ENCODE peak calls at places on chromosomes 11 and 22, in eight cellular contexts. One of them, this sample, is unnamed.

GRCh38 chr11:119481667-119482400 is 58.9 kb upstream of the THY1 start:
- DNase-seq in HFF-Myc: no peak
- DNase-seq in fibroblast of lung: no peak
- DNase-seq in D721Med: no peak
- DNase-seq in IMR-90: no peak
- DNase-seq in right atrium auricular region: no peak
- DNase-seq in colonic mucosa: no peak
- DNase-seq in endothelial cell of umbilical vein: no peak
- DNase-seq in this sample: no peak

GRCh38 chr11:66315921-66316811 is 678 bp downstream of the CD248 start:
- DNase-seq in IMR-90: no peak
- DNase-seq in endothelial cell of umbilical vein: no peak
- DNase-seq in HFF-Myc: no peak
- DNase-seq in D721Med: no peak
- DNase-seq in right atrium auricular region: no peak
- DNase-seq in fibroblast of lung: no peak
- DNase-seq in colonic mucosa: no peak
- DNase-seq in this sample: no peak

GRCh38 chr22:47612136-47612910 is 849.9 kb downstream of the TBC1D22A start:
- DNase-seq in IMR-90: no peak
- DNase-seq in right atrium auricular region: no peak
- DNase-seq in HFF-Myc: no peak
- DNase-seq in colonic mucosa: no peak
- DNase-seq in fibroblast of lung: no peak
- DNase-seq in endothelial cell of umbilical vein: no peak
- DNase-seq in D721Med: no peak
- DNase-seq in this sample: no peak

GRCh38 chr22:23180301-23180892 is at the start of gene BCR:
- DNase-seq in colonic mucosa: peak
- DNase-seq in endothelial cell of umbilical vein: peak
- DNase-seq in right atrium auricular region: peak
- DNase-seq in fibroblast of lung: peak
- DNase-seq in HFF-Myc: no peak
- DNase-seq in D721Med: peak
- DNase-seq in IMR-90: peak
- DNase-seq in this sample: no peak

GRCh38 chr11:34192481-34193401 is 87.3 kb downstream of the NAT10 start:
- DNase-seq in IMR-90: peak
- DNase-seq in endothelial cell of umbilical vein: no peak
- DNase-seq in D721Med: no peak
- DNase-seq in fibroblast of lung: peak
- DNase-seq in HFF-Myc: peak
- DNase-seq in colonic mucosa: peak
- DNase-seq in right atrium auricular region: peak
- DNase-seq in this sample: peak

GRCh38 chr11:62340269-62340901 is 3.1 kb downstream of the ASRGL1 start:
- DNase-seq in endothelial cell of umbilical vein: peak
- DNase-seq in HFF-Myc: peak
- DNase-seq in IMR-90: peak
- DNase-seq in D721Med: no peak
- DNase-seq in right atrium auricular region: peak
- DNase-seq in colonic mucosa: peak
- DNase-seq in fibroblast of lung: peak
- DNase-seq in this sample: peak

GRCh38 chr22:36383110-36383581 is 4.6 kb downstream of the MYH9 start:
- DNase-seq in IMR-90: peak
- DNase-seq in fibroblast of lung: peak
- DNase-seq in D721Med: no peak
- DNase-seq in colonic mucosa: no peak
- DNase-seq in HFF-Myc: peak
- DNase-seq in right atrium auricular region: no peak
- DNase-seq in endothelial cell of umbilical vein: peak
- DNase-seq in this sample: peak

GRCh38 chr11:111978028-111978771 is 41.1 kb downstream of the DIXDC1 start:
- DNase-seq in IMR-90: peak
- DNase-seq in fibroblast of lung: peak
- DNase-seq in right atrium auricular region: peak
- DNase-seq in HFF-Myc: peak
- DNase-seq in colonic mucosa: peak
- DNase-seq in endothelial cell of umbilical vein: peak
- DNase-seq in D721Med: no peak
- DNase-seq in this sample: peak

GRCh38 chr11:67024410-67024809 is 1.5 kb downstream of the SYT12 start:
- DNase-seq in endothelial cell of umbilical vein: no peak
- DNase-seq in fibroblast of lung: no peak
- DNase-seq in IMR-90: no peak
- DNase-seq in HFF-Myc: no peak
- DNase-seq in D721Med: no peak
- DNase-seq in right atrium auricular region: no peak
- DNase-seq in colonic mucosa: no peak
- DNase-seq in this sample: no peak

GRCh38 chr22:50531546-50532352 is 1.9 kb upstream of the TYMP start:
- DNase-seq in D721Med: no peak
- DNase-seq in fibroblast of lung: peak
- DNase-seq in endothelial cell of umbilical vein: peak
- DNase-seq in HFF-Myc: no peak
- DNase-seq in IMR-90: peak
- DNase-seq in right atrium auricular region: peak
- DNase-seq in colonic mucosa: peak
- DNase-seq in this sample: peak

GRCh38 chr22:30636226-30637077 is 871 bp downstream of the SLC35E4 start:
- DNase-seq in D721Med: no peak
- DNase-seq in endothelial cell of umbilical vein: peak
- DNase-seq in right atrium auricular region: no peak
- DNase-seq in HFF-Myc: no peak
- DNase-seq in fibroblast of lung: no peak
- DNase-seq in colonic mucosa: peak
- DNase-seq in IMR-90: no peak
- DNase-seq in this sample: no peak

GRCh38 chr22:30457964-30458363 is 13.9 kb downstream of the SEC14L3 start:
- DNase-seq in endothelial cell of umbilical vein: no peak
- DNase-seq in D721Med: no peak
- DNase-seq in IMR-90: peak
- DNase-seq in colonic mucosa: no peak
- DNase-seq in HFF-Myc: no peak
- DNase-seq in right atrium auricular region: no peak
- DNase-seq in fibroblast of lung: no peak
- DNase-seq in this sample: peak

GRCh38 chr22:46941958-46942815 is 179.7 kb downstream of the TBC1D22A start:
- DNase-seq in right atrium auricular region: peak
- DNase-seq in fibroblast of lung: no peak
- DNase-seq in D721Med: no peak
- DNase-seq in colonic mucosa: peak
- DNase-seq in HFF-Myc: no peak
- DNase-seq in endothelial cell of umbilical vein: no peak
- DNase-seq in IMR-90: peak
- DNase-seq in this sample: no peak

GRCh38 chr11:125902315-125902926 is 585 bp downstream of the PUS3 start:
- DNase-seq in HFF-Myc: no peak
- DNase-seq in fibroblast of lung: no peak
- DNase-seq in right atrium auricular region: no peak
- DNase-seq in D721Med: no peak
- DNase-seq in endothelial cell of umbilical vein: no peak
- DNase-seq in IMR-90: no peak
- DNase-seq in colonic mucosa: no peak
- DNase-seq in this sample: no peak

GRCh38 chr11:134425816-134426536 is 13.9 kb upstream of the B3GAT1 start:
- DNase-seq in endothelial cell of umbilical vein: no peak
- DNase-seq in IMR-90: no peak
- DNase-seq in fibroblast of lung: no peak
- DNase-seq in right atrium auricular region: no peak
- DNase-seq in HFF-Myc: no peak
- DNase-seq in D721Med: no peak
- DNase-seq in colonic mucosa: no peak
- DNase-seq in this sample: no peak

GRCh38 chr11:34236572-34236971 is 121.2 kb downstream of the ABTB2 start:
- DNase-seq in right atrium auricular region: no peak
- DNase-seq in colonic mucosa: no peak
- DNase-seq in IMR-90: no peak
- DNase-seq in fibroblast of lung: no peak
- DNase-seq in HFF-Myc: no peak
- DNase-seq in D721Med: no peak
- DNase-seq in endothelial cell of umbilical vein: no peak
- DNase-seq in this sample: no peak

GRCh38 chr11:68956142-68956541 is 24.6 kb downstream of the MRGPRD start:
- DNase-seq in D721Med: no peak
- DNase-seq in colonic mucosa: no peak
- DNase-seq in fibroblast of lung: no peak
- DNase-seq in right atrium auricular region: no peak
- DNase-seq in endothelial cell of umbilical vein: no peak
- DNase-seq in IMR-90: no peak
- DNase-seq in HFF-Myc: no peak
- DNase-seq in this sample: no peak

GRCh38 chr22:42271906-42272305 is 1.5 kb upstream of the TCF20 start:
- DNase-seq in IMR-90: no peak
- DNase-seq in right atrium auricular region: no peak
- DNase-seq in endothelial cell of umbilical vein: no peak
- DNase-seq in D721Med: no peak
- DNase-seq in fibroblast of lung: no peak
- DNase-seq in HFF-Myc: no peak
- DNase-seq in colonic mucosa: no peak
- DNase-seq in this sample: no peak

GRCh38 chr11:116110802-116111201 is 606.6 kb upstream of the CADM1 start:
- DNase-seq in HFF-Myc: no peak
- DNase-seq in endothelial cell of umbilical vein: no peak
- DNase-seq in colonic mucosa: no peak
- DNase-seq in fibroblast of lung: no peak
- DNase-seq in D721Med: no peak
- DNase-seq in IMR-90: no peak
- DNase-seq in right atrium auricular region: no peak
- DNase-seq in this sample: no peak

GRCh38 chr11:15038963-15039362 is 34.4 kb upstream of the CALCB start:
- DNase-seq in colonic mucosa: no peak
- DNase-seq in fibroblast of lung: peak
- DNase-seq in IMR-90: peak
- DNase-seq in right atrium auricular region: no peak
- DNase-seq in HFF-Myc: no peak
- DNase-seq in endothelial cell of umbilical vein: no peak
- DNase-seq in D721Med: no peak
- DNase-seq in this sample: peak

DNA sequence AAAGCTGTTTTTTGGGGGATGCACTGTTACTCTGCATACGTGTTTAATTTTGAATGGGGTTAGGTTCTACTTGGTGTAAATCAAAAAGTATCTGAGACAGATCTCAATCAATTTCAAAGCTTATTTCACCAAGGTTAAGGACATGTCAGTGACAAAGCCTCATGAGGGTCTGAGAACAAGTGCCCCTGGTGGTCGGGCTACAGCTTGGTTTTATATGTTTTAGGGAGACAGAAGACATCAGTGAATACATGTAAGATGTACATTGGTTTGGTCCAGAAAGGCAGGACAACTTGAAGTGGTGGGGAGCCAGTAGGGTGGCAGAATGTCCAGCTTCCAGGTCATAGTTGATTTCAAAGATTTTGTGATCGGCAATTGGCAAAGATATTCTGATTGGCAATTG is 262.9 kb downstream of the LUZP2 start:
- DNase-seq in endothelial cell of umbilical vein: no peak
- DNase-seq in fibroblast of lung: no peak
- DNase-seq in IMR-90: no peak
- DNase-seq in HFF-Myc: no peak
- DNase-seq in colonic mucosa: no peak
- DNase-seq in right atrium auricular region: no peak
- DNase-seq in D721Med: no peak
- DNase-seq in this sample: no peak
- TF ChIP-seq CTCF in endothelial cell of umbilical vein: no peak
- TF ChIP-seq CTCF in fibroblast of lung: no peak
- TF ChIP-seq CTCF in IMR-90: no peak
- TF ChIP-seq CTCF in HFF-Myc: no peak
- TF ChIP-seq CTCF in colonic mucosa: no peak
- TF ChIP-seq CTCF in right atrium auricular region: no peak
- TF ChIP-seq CTCF in D721Med: no peak
- TF ChIP-seq CTCF in this sample: no peak

DNA sequence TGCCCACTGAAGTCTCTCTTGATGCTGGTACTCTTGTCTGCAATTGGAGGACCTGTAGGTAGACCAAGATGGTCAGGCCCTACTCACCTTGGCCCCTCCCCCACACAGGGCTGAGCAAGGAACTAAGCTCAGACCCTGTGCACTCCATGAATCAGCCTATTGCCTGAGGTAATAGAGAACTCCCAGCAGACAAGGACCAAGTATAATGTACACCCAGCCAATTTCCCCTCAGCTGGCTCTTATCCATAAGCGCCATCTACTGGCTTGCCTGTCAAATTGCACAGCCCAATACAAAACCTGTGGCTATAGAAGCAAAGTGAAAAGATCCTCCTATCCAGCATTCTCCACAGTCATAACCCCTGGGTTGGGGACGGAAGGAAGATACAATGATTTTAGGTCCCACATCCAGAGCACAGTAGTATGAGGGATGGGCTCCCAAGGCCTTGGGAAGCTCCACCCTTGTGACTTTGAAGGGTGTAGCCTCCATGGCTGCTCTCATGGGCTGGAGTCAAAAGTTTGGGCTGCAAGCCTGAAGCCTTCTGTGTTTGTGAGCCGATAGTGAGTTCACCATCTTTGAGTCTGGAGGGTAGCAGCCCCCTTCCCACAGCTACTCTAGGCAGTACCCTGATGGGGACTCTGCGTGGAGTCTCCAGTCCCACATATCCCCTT is 56.0 kb downstream of the GLYATL2 start:
- DNase-seq in fibroblast of lung: peak
- DNase-seq in HFF-Myc: peak
- DNase-seq in D721Med: no peak
- DNase-seq in colonic mucosa: peak
- DNase-seq in right atrium auricular region: no peak
- DNase-seq in IMR-90: peak
- DNase-seq in endothelial cell of umbilical vein: peak
- DNase-seq in this sample: peak
- TF ChIP-seq CTCF in fibroblast of lung: peak
- TF ChIP-seq CTCF in HFF-Myc: peak
- TF ChIP-seq CTCF in D721Med: peak
- TF ChIP-seq CTCF in colonic mucosa: peak
- TF ChIP-seq CTCF in right atrium auricular region: peak
- TF ChIP-seq CTCF in IMR-90: peak
- TF ChIP-seq CTCF in endothelial cell of umbilical vein: peak
- TF ChIP-seq CTCF in this sample: peak

DNA sequence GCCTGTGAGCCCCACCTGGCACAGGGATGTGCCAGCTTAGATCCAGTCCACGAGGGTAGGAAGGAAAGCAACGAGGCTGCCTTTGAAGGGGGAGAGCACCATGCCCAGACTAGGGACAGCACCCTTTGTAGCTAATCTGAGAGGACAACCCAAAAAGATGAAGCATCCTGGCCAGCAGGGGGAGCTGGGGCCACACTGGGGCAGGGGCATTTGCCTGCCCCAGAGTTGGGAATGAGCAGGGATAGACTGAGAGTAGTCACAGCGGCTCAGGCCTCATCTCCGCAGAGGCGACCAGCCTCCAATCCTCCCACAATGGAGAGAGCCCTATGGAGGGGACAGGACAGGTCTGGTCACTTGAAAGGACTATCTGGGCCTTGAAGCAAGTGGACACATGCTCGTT is 16.4 kb downstream of the LMO1 start:
- DNase-seq in colonic mucosa: peak
- DNase-seq in endothelial cell of umbilical vein: no peak
- DNase-seq in HFF-Myc: no peak
- DNase-seq in fibroblast of lung: no peak
- DNase-seq in D721Med: no peak
- DNase-seq in right atrium auricular region: no peak
- DNase-seq in IMR-90: no peak
- DNase-seq in this sample: no peak
- TF ChIP-seq CTCF in colonic mucosa: peak
- TF ChIP-seq CTCF in endothelial cell of umbilical vein: peak
- TF ChIP-seq CTCF in HFF-Myc: peak
- TF ChIP-seq CTCF in fibroblast of lung: peak
- TF ChIP-seq CTCF in D721Med: peak
- TF ChIP-seq CTCF in right atrium auricular region: peak
- TF ChIP-seq CTCF in IMR-90: peak
- TF ChIP-seq CTCF in this sample: peak

GRCh38 chr22:16131918-16132317 is 442.1 kb downstream of the POTEH start:
- DNase-seq in IMR-90: no peak
- DNase-seq in colonic mucosa: no peak
- DNase-seq in endothelial cell of umbilical vein: no peak
- DNase-seq in D721Med: no peak
- DNase-seq in HFF-Myc: no peak
- DNase-seq in fibroblast of lung: no peak
- DNase-seq in right atrium auricular region: no peak
- DNase-seq in this sample: no peak
- TF ChIP-seq CTCF in IMR-90: no peak
- TF ChIP-seq CTCF in colonic mucosa: no peak
- TF ChIP-seq CTCF in endothelial cell of umbilical vein: no peak
- TF ChIP-seq CTCF in D721Med: no peak
- TF ChIP-seq CTCF in HFF-Myc: no peak
- TF ChIP-seq CTCF in fibroblast of lung: no peak
- TF ChIP-seq CTCF in right atrium auricular region: no peak
- TF ChIP-seq CTCF in this sample: no peak